ENCODE peak calls at places on chromosomes 6 and 20, in eight cellular contexts. C is IMR-90, M is cardiac muscle cell, Z is tibial artery, E is ascending aorta, V is fibroblast of lung, F is heart left ventricle, J is prostate gland. X is an unnamed sample.

GRCh38 chr6:110492584-110492983 is 16.2 kb upstream of the SLC22A16 start:
- DNase-seq in C (peak), M (no peak), Z (no peak), E (no peak), V (peak), F (no peak), J (no peak), X (no peak)

GRCh38 chr6:21026576-21027273 is 492.5 kb downstream of the CDKAL1 start:
- DNase-seq in C (peak), M (no peak), Z (no peak), E (no peak), V (peak), F (no peak), J (no peak), X (no peak)

GRCh38 chr6:39054577-39055142 is 6.1 kb downstream of the GLP1R start:
- DNase-seq in C (no peak), M (no peak), Z (no peak), E (no peak), V (no peak), F (no peak), J (no peak), X (no peak)

GRCh38 chr6:41157323-41157722 is 3.2 kb upstream of the TREML1 start:
- DNase-seq in C (no peak), M (no peak), Z (peak), E (no peak), V (no peak), F (no peak), J (no peak), X (no peak)

GRCh38 chr6:150395388-150396009 is 26.7 kb downstream of the IYD start:
- DNase-seq in C (peak), M (peak), Z (peak), E (no peak), V (peak), F (peak), J (peak), X (no peak)

GRCh38 chr6:125273965-125274364 is 27.8 kb downstream of the HDDC2 start:
- DNase-seq in C (peak), M (no peak), Z (no peak), E (no peak), V (peak), F (peak), J (no peak), X (no peak)

GRCh38 chr6:36590237-36590636 is 3.9 kb upstream of the SRSF3 start:
- DNase-seq in C (peak), M (no peak), Z (no peak), E (no peak), V (peak), F (no peak), J (no peak), X (no peak)

GRCh38 chr6:143940011-143940597 is 68.0 kb downstream of the PLAGL1 start:
- DNase-seq in C (peak), M (peak), Z (no peak), E (no peak), V (peak), F (no peak), J (no peak), X (no peak)

GRCh38 chr20:9409981-9410380 is 104.4 kb upstream of the LAMP5 start:
- DNase-seq in C (peak), M (no peak), Z (no peak), E (no peak), V (peak), F (no peak), J (no peak), X (no peak)

GRCh38 chr20:64161595-64162238 is 2.5 kb upstream of the MYT1 start:
- DNase-seq in C (peak), M (peak), Z (no peak), E (no peak), V (peak), F (peak), J (peak), X (no peak)

GRCh38 chr20:25230177-25230831 is 17.6 kb upstream of the PYGB start:
- DNase-seq in C (no peak), M (peak), Z (no peak), E (no peak), V (no peak), F (no peak), J (no peak), X (no peak)

GRCh38 chr20:44087051-44087856 is 99.7 kb downstream of the JPH2 start:
- DNase-seq in C (no peak), M (no peak), Z (no peak), E (no peak), V (no peak), F (no peak), J (peak), X (no peak)

GRCh38 chr6:45663181-45664180 is 285.7 kb upstream of the SUPT3H start:
- DNase-seq in C (no peak), M (peak), Z (peak), E (no peak), V (peak), F (peak), J (no peak), X (no peak)

GRCh38 chr20:3663031-3663701 is at the start of gene GFRA4:
- DNase-seq in C (no peak), M (no peak), Z (peak), E (no peak), V (no peak), F (peak), J (no peak), X (no peak)

DNA sequence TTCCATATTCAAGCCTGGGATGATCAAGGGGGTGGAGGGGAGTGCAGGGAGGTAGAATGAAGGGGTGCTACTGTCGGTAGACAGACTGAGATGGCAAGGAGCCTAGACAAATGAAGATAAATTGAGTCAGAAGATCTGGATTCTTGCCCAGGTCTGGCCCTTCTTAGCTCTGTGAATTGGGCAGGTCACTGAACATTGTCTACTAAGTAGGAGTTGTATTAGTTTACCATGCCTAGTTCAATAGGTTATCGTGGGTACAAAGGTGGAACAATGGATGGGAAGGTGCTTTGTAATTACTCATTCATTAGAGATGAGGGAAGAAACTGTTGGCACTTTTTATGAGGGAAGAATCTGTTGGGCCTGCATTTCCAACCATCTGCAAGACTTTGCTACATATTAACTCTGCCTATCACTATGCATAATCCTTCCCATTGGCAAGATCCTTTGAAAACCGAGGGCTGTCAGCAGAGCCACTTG is 103.7 kb downstream of the CD24 start:
- DNase-seq in C (no peak), M (no peak), Z (no peak), E (no peak), V (peak), F (no peak), J (no peak), X (no peak)
- H3K27ac ChIP-seq in C (no peak), M (no peak), Z (no peak), E (no peak), V (no peak), F (no peak), J (no peak), X (no peak)

DNA sequence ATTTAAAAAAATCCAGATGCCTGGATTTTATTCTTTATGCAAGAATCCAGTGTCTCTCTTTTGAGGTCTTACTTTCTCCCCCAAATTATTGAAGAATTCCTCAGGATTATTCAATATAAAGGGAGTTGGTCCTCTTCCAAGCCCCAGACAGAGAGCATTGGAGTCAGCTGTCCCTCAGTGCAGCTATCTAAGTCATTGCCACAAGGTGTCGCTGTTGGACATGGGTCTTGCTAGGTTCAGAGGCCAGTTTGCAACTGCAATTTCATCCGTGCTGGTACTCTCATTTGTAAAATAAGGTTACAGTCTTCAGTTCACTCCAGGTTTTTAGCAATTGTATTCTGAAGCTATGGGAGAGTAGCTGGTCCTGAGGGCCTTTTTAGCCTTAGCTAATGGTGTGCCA is 27.8 kb downstream of the CCN2 start:
- DNase-seq in C (peak), M (peak), Z (no peak), E (no peak), V (peak), F (no peak), J (peak), X (no peak)
- TF ChIP-seq CTCF in C (peak), M (peak), Z (peak), E (peak), V (peak), F (peak), J (peak), X (peak)

GRCh38 chr6:5997420-5998093 is 9.2 kb downstream of the NRN1 start:
- DNase-seq in C (no peak), M (no peak), Z (no peak), E (no peak), V (no peak), F (peak), J (no peak), X (no peak)
- H3K27ac ChIP-seq in C (no peak), M (no peak), Z (peak), E (no peak), V (no peak), F (peak), J (no peak), X (peak)

GRCh38 chr6:169019111-169019510 is 234.5 kb downstream of the THBS2 start:
- DNase-seq in C (no peak), M (no peak), Z (no peak), E (no peak), V (no peak), F (no peak), J (no peak), X (no peak)

GRCh38 chr6:169016758-169017157 is 236.9 kb downstream of the THBS2 start:
- DNase-seq in C (no peak), M (no peak), Z (no peak), E (no peak), V (no peak), F (no peak), J (no peak), X (no peak)

GRCh38 chr6:169022079-169022478 is 231.6 kb downstream of the THBS2 start:
- DNase-seq in C (no peak), M (no peak), Z (no peak), E (no peak), V (no peak), F (no peak), J (no peak), X (no peak)

GRCh38 chr6:169020821-169021220 is 232.8 kb downstream of the THBS2 start:
- DNase-seq in C (no peak), M (no peak), Z (no peak), E (no peak), V (no peak), F (no peak), J (no peak), X (no peak)

GRCh38 chr6:169019727-169020491 is 233.7 kb downstream of the THBS2 start:
- DNase-seq in C (peak), M (no peak), Z (no peak), E (no peak), V (no peak), F (no peak), J (no peak), X (no peak)
- TF ChIP-seq CTCF in C (no peak), M (peak), Z (no peak), E (no peak), V (no peak), F (no peak), J (no peak), X (no peak)

DNA sequence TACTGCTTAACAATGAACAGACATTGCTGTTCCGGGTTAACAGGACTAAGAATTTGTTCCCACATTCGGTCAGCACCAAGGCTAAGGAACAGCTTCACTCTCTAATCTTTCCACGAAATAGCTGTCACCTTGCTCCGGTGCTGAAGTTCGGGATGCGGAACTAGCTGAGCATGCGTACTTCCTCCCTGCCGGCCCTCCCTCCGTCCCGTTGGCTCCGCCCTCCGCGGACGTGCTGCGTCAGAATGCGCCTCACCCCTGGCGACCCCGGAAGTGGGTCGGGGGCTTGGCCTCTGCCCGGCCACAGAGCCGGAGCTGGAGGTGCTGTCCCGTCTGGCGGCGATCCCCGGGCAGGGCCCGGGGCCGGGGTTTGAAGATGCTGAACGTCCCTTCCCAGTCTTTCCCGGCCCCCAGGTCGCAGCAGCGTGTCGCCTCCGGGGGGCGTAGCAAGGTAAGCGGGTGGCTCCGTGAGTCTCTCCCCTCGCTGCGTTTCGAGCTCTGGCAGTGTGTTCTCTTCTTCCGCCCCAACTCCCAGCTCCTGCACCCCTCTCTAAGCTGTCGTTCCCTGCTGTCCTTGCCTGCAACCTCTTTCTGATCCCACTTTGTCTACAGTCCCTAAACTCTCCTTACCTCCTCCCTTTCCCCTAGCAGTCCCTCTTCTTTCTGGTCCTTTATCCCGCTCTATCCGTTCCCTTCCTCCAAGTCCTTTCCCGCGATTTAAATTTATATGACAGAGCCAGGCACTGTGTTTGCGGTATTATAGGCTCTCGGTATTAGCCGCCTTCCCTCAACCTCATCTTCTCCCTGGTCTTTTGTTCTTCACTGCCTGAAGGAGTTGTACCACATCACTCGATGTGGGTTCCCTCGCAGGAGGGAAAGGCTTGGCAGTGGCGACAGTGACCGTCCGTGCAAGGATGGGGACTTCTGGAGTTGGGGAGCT is at the start of gene CYB5R4:
- DNase-seq in C (peak), M (peak), Z (peak), E (peak), V (peak), F (peak), J (peak), X (peak)
- H3K27ac ChIP-seq in C (peak), M (peak), Z (peak), E (peak), V (peak), F (peak), J (peak), X (peak)

DNA sequence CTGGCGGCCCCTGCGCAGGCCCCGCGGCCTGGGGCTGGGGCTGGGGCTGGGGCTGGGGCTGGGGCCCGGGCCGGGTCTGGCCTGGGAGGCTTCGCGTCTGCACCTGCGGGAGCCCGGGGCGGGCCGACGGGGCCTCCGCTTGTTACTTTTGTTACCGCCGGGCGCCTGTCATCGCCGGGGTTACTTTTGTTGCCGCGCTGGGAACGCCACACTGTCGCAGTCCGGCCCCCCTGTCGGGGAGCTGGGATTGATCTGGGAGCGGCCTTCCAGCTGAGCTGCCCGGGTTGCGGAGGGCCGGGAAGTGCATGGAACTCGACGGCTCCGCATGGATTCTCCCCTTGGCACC is 703 bp downstream of the OGFR start:
- DNase-seq in C (no peak), M (peak), Z (no peak), E (no peak), V (no peak), F (no peak), J (no peak), X (no peak)
- TF ChIP-seq CTCF in C (no peak), M (no peak), Z (no peak), E (no peak), V (no peak), F (no peak), J (no peak), X (no peak)

DNA sequence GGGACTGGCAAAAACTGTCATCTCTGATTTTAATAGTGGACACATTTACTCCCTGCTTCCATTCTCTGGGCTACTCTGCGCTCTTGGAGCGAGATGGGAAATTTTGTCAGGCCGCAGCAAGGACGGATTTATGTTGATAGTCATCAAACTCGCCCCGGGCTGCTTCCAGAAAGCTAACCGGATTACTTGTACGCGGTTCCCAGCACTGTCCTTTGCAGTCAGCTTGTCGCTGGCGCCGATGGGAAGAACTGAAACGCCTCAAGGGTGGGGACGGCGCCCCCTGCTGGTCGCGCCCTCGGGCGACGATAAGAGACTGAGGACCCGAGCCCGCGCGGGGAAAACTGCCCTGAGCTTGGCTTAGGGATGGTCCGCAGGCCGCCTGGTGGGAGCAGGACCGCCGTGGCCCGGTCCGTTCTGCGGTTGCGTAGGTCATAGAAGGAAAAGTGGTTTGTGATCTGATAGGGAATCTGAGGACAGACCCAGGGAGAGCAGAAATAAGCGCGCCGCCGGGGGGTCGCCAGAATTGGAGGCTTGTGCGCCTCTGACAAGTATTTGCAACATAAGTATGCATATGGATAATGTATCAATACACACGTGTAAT is 984 bp upstream of the ABT1 start:
- DNase-seq in C (peak), M (peak), Z (peak), E (peak), V (peak), F (peak), J (peak), X (peak)
- H3K27ac ChIP-seq in C (peak), M (no peak), Z (peak), E (peak), V (peak), F (peak), J (peak), X (peak)